ENCODE peak calls at places on chromosomes 12 and 14, in nine cellular contexts. One of them, this sample, is unnamed.
A peak's percentile ranks its signal among the peaks of the same experiment; 100 is the strongest.

GRCh38 chr14:97179573-97179972 is 382.4 kb downstream of the VRK1 start:
- DNase-seq in stomach: no peak
- DNase-seq in progenitor cell of endocrine pancreas: no peak
- DNase-seq in mesothelial cell of epicardium: no peak
- DNase-seq in left ventricle myocardium inferior: no peak
- DNase-seq in fibroblast of lung: no peak
- DNase-seq in CD4-positive, alpha-beta T cell: no peak
- DNase-seq in endothelial cell: no peak
- DNase-seq in Peyer's patch: no peak
- DNase-seq in this sample: no peak

GRCh38 chr12:40058721-40059190 is 47.1 kb downstream of the SLC2A13 start:
- DNase-seq in Peyer's patch: no peak
- DNase-seq in left ventricle myocardium inferior: no peak
- DNase-seq in endothelial cell: no peak
- DNase-seq in mesothelial cell of epicardium: no peak
- DNase-seq in CD4-positive, alpha-beta T cell: no peak
- DNase-seq in stomach: no peak
- DNase-seq in fibroblast of lung: no peak
- DNase-seq in progenitor cell of endocrine pancreas: no peak
- DNase-seq in this sample: no peak

GRCh38 chr14:82854851-82855250 is 1321.2 kb upstream of the SEL1L start:
- DNase-seq in stomach: no peak
- DNase-seq in left ventricle myocardium inferior: no peak
- DNase-seq in endothelial cell: no peak
- DNase-seq in Peyer's patch: no peak
- DNase-seq in mesothelial cell of epicardium: no peak
- DNase-seq in fibroblast of lung: no peak
- DNase-seq in progenitor cell of endocrine pancreas: no peak
- DNase-seq in CD4-positive, alpha-beta T cell: no peak
- DNase-seq in this sample: no peak

GRCh38 chr14:68217891-68218290 is 398.3 kb downstream of the RAD51B start:
- DNase-seq in left ventricle myocardium inferior: no peak
- DNase-seq in stomach: no peak
- DNase-seq in CD4-positive, alpha-beta T cell: no peak
- DNase-seq in mesothelial cell of epicardium: no peak
- DNase-seq in Peyer's patch: no peak
- DNase-seq in fibroblast of lung: no peak
- DNase-seq in endothelial cell: no peak
- DNase-seq in progenitor cell of endocrine pancreas: no peak
- DNase-seq in this sample: no peak

GRCh38 chr14:20477211-20477876 is 8.1 kb downstream of the PNP start:
- DNase-seq in stomach: peak; percentile 73
- DNase-seq in progenitor cell of endocrine pancreas: no peak
- DNase-seq in endothelial cell: no peak
- DNase-seq in fibroblast of lung: peak; percentile 14
- DNase-seq in left ventricle myocardium inferior: peak; percentile 46
- DNase-seq in CD4-positive, alpha-beta T cell: peak; percentile 34
- DNase-seq in mesothelial cell of epicardium: no peak
- DNase-seq in Peyer's patch: no peak
- DNase-seq in this sample: no peak

GRCh38 chr14:80996049-80996901 is 40.9 kb downstream of the TSHR start:
- DNase-seq in stomach: no peak
- DNase-seq in progenitor cell of endocrine pancreas: no peak
- DNase-seq in CD4-positive, alpha-beta T cell: peak; percentile 22
- DNase-seq in mesothelial cell of epicardium: no peak
- DNase-seq in left ventricle myocardium inferior: no peak
- DNase-seq in Peyer's patch: no peak
- DNase-seq in fibroblast of lung: peak; percentile 89
- DNase-seq in endothelial cell: peak; percentile 16
- DNase-seq in this sample: peak; percentile 31

GRCh38 chr12:75641031-75641780 is 129.8 kb upstream of the KRR1 start:
- DNase-seq in mesothelial cell of epicardium: no peak
- DNase-seq in progenitor cell of endocrine pancreas: no peak
- DNase-seq in endothelial cell: no peak
- DNase-seq in CD4-positive, alpha-beta T cell: no peak
- DNase-seq in stomach: no peak
- DNase-seq in Peyer's patch: no peak
- DNase-seq in fibroblast of lung: peak; percentile 50
- DNase-seq in left ventricle myocardium inferior: no peak
- DNase-seq in this sample: peak; percentile 83

GRCh38 chr12:108346727-108347710 is 7.9 kb upstream of the CMKLR1 start:
- DNase-seq in CD4-positive, alpha-beta T cell: no peak
- DNase-seq in fibroblast of lung: no peak
- DNase-seq in stomach: no peak
- DNase-seq in endothelial cell: no peak
- DNase-seq in progenitor cell of endocrine pancreas: no peak
- DNase-seq in left ventricle myocardium inferior: no peak
- DNase-seq in mesothelial cell of epicardium: no peak
- DNase-seq in Peyer's patch: no peak
- DNase-seq in this sample: no peak

GRCh38 chr12:110616471-110617115 is 2.7 kb downstream of the TCTN1 start:
- DNase-seq in endothelial cell: no peak
- DNase-seq in left ventricle myocardium inferior: no peak
- DNase-seq in progenitor cell of endocrine pancreas: no peak
- DNase-seq in mesothelial cell of epicardium: no peak
- DNase-seq in stomach: no peak
- DNase-seq in fibroblast of lung: no peak
- DNase-seq in CD4-positive, alpha-beta T cell: no peak
- DNase-seq in Peyer's patch: no peak
- DNase-seq in this sample: no peak

GRCh38 chr12:110615171-110615570 is 1.2 kb downstream of the TCTN1 start:
- DNase-seq in progenitor cell of endocrine pancreas: no peak
- DNase-seq in Peyer's patch: no peak
- DNase-seq in fibroblast of lung: no peak
- DNase-seq in mesothelial cell of epicardium: no peak
- DNase-seq in stomach: no peak
- DNase-seq in endothelial cell: no peak
- DNase-seq in left ventricle myocardium inferior: no peak
- DNase-seq in CD4-positive, alpha-beta T cell: no peak
- DNase-seq in this sample: no peak

GRCh38 chr12:110619534-110619953 is 5.6 kb downstream of the TCTN1 start:
- DNase-seq in progenitor cell of endocrine pancreas: no peak
- DNase-seq in stomach: no peak
- DNase-seq in endothelial cell: no peak
- DNase-seq in mesothelial cell of epicardium: no peak
- DNase-seq in left ventricle myocardium inferior: no peak
- DNase-seq in CD4-positive, alpha-beta T cell: no peak
- DNase-seq in fibroblast of lung: no peak
- DNase-seq in Peyer's patch: no peak
- DNase-seq in this sample: no peak

DNA sequence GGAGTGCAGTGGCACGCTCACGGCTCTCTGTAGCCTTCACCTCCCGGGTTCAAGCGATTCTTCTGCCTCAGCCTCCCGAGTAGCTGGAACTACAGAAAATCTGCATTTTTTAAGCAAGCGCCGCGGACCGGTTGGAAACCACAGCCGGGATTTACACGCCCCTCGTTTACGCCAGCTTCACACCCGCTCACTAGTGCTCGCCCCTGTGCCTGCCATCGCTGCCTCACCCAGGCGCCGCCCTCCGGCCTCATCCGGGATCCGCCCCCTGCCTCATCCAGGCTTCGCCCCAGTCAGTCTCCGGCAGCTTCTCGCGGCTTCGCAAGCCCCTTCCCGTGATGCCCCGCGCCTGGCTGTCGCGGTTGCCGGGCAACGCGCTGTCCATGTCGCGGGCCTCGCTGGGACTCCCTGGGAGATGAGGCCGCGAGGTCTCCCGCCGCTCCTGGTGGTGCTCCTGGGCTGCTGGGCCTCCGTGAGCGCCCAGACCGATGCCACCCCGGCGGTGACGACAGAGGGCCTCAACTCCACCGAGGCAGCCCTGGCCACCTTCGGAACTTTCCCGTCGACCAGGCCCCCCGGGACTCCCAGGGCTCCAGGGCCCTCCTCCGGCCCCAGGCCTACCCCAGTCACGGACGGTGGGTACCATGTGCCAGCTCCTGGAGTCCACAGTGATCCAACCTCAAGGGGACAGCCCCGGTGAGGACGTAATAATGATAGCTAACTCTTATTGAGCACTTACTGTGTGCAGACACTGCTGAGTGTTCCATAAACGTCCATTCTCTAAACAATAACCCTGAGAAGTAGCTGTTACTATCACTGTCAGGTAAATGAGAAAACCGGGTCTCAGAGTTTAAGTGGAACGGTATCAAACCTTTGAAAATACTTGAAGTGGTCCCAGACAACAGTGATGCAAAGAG is at the start of gene TCTN1:
- DNase-seq in endothelial cell: peak; percentile 96
- DNase-seq in Peyer's patch: peak; percentile 96
- DNase-seq in CD4-positive, alpha-beta T cell: peak; percentile 94
- DNase-seq in fibroblast of lung: peak; percentile 93
- DNase-seq in left ventricle myocardium inferior: peak; percentile 97
- DNase-seq in mesothelial cell of epicardium: peak; percentile 95
- DNase-seq in progenitor cell of endocrine pancreas: peak; percentile 95
- DNase-seq in stomach: peak; percentile 95
- DNase-seq in this sample: peak; percentile 99
- TF ChIP-seq CTCF in endothelial cell: no peak
- TF ChIP-seq CTCF in Peyer's patch: peak; percentile 13
- TF ChIP-seq CTCF in CD4-positive, alpha-beta T cell: no peak
- TF ChIP-seq CTCF in fibroblast of lung: no peak
- TF ChIP-seq CTCF in left ventricle myocardium inferior: peak; percentile 22
- TF ChIP-seq CTCF in mesothelial cell of epicardium: no peak
- TF ChIP-seq CTCF in progenitor cell of endocrine pancreas: no peak
- TF ChIP-seq CTCF in stomach: no peak
- TF ChIP-seq CTCF in this sample: no peak

GRCh38 chr14:39765676-39766075 is 333.4 kb upstream of the FBXO33 start:
- DNase-seq in left ventricle myocardium inferior: no peak
- DNase-seq in CD4-positive, alpha-beta T cell: no peak
- DNase-seq in endothelial cell: no peak
- DNase-seq in Peyer's patch: no peak
- DNase-seq in fibroblast of lung: no peak
- DNase-seq in progenitor cell of endocrine pancreas: no peak
- DNase-seq in mesothelial cell of epicardium: no peak
- DNase-seq in stomach: no peak
- DNase-seq in this sample: no peak

GRCh38 chr14:39762576-39763401 is 330.6 kb upstream of the FBXO33 start:
- DNase-seq in progenitor cell of endocrine pancreas: no peak
- DNase-seq in left ventricle myocardium inferior: no peak
- DNase-seq in CD4-positive, alpha-beta T cell: no peak
- DNase-seq in mesothelial cell of epicardium: no peak
- DNase-seq in fibroblast of lung: no peak
- DNase-seq in Peyer's patch: no peak
- DNase-seq in stomach: no peak
- DNase-seq in endothelial cell: no peak
- DNase-seq in this sample: no peak

GRCh38 chr14:39763402-39763890 is 331.2 kb upstream of the FBXO33 start:
- DNase-seq in mesothelial cell of epicardium: no peak
- DNase-seq in Peyer's patch: no peak
- DNase-seq in progenitor cell of endocrine pancreas: no peak
- DNase-seq in left ventricle myocardium inferior: no peak
- DNase-seq in endothelial cell: no peak
- DNase-seq in CD4-positive, alpha-beta T cell: no peak
- DNase-seq in stomach: no peak
- DNase-seq in fibroblast of lung: no peak
- DNase-seq in this sample: no peak

GRCh38 chr14:39768579-39768978 is 336.3 kb upstream of the FBXO33 start:
- DNase-seq in progenitor cell of endocrine pancreas: no peak
- DNase-seq in endothelial cell: no peak
- DNase-seq in mesothelial cell of epicardium: no peak
- DNase-seq in stomach: no peak
- DNase-seq in fibroblast of lung: no peak
- DNase-seq in Peyer's patch: no peak
- DNase-seq in CD4-positive, alpha-beta T cell: no peak
- DNase-seq in left ventricle myocardium inferior: no peak
- DNase-seq in this sample: no peak

DNA sequence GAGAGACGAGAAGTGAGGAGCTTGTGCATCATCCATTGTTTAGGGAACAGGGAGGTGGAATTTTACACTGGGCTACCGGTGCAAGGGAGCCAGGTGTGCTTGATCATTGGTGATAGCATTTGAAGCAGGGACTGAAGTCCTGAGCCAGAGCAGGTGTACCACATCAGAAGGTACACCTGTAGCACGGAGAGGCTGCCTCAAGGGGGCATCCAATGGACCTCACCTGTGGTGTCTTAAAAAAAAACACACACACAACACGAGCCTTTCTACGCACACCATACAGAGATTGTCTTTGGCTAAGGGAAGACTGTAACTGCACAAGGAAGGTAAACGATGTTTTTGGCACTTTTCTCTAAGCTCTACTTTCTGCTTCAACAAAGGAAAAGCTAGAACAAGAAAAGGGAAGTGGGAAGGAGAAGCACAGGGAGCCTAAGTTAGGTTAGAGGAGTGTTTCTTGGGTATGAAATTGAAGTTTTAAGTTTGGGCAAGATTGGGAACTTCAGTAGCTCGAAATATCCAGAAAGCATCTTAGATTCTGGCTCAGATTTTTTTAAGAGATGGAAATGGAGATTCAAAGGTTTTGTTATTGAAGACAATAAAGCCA is 334.3 kb upstream of the FBXO33 start:
- DNase-seq in progenitor cell of endocrine pancreas: no peak
- DNase-seq in Peyer's patch: no peak
- DNase-seq in fibroblast of lung: no peak
- DNase-seq in endothelial cell: no peak
- DNase-seq in left ventricle myocardium inferior: no peak
- DNase-seq in CD4-positive, alpha-beta T cell: no peak
- DNase-seq in stomach: no peak
- DNase-seq in mesothelial cell of epicardium: no peak
- DNase-seq in this sample: no peak
- TF ChIP-seq CTCF in progenitor cell of endocrine pancreas: no peak
- TF ChIP-seq CTCF in Peyer's patch: no peak
- TF ChIP-seq CTCF in fibroblast of lung: no peak
- TF ChIP-seq CTCF in endothelial cell: no peak
- TF ChIP-seq CTCF in left ventricle myocardium inferior: no peak
- TF ChIP-seq CTCF in CD4-positive, alpha-beta T cell: no peak
- TF ChIP-seq CTCF in stomach: no peak
- TF ChIP-seq CTCF in mesothelial cell of epicardium: no peak
- TF ChIP-seq CTCF in this sample: no peak

GRCh38 chr14:104940526-104941150 is 16.0 kb downstream of the PLD4 start:
- DNase-seq in CD4-positive, alpha-beta T cell: no peak
- DNase-seq in stomach: no peak
- DNase-seq in left ventricle myocardium inferior: no peak
- DNase-seq in progenitor cell of endocrine pancreas: no peak
- DNase-seq in Peyer's patch: no peak
- DNase-seq in fibroblast of lung: no peak
- DNase-seq in mesothelial cell of epicardium: no peak
- DNase-seq in endothelial cell: no peak
- DNase-seq in this sample: no peak
- TF ChIP-seq CTCF in CD4-positive, alpha-beta T cell: no peak
- TF ChIP-seq CTCF in stomach: no peak
- TF ChIP-seq CTCF in left ventricle myocardium inferior: no peak
- TF ChIP-seq CTCF in progenitor cell of endocrine pancreas: peak; percentile 40
- TF ChIP-seq CTCF in Peyer's patch: no peak
- TF ChIP-seq CTCF in fibroblast of lung: peak; percentile 9
- TF ChIP-seq CTCF in mesothelial cell of epicardium: no peak
- TF ChIP-seq CTCF in endothelial cell: no peak
- TF ChIP-seq CTCF in this sample: no peak

GRCh38 chr12:5260591-5261086 is 171.3 kb upstream of the NTF3 start:
- DNase-seq in left ventricle myocardium inferior: no peak
- DNase-seq in CD4-positive, alpha-beta T cell: no peak
- DNase-seq in Peyer's patch: no peak
- DNase-seq in endothelial cell: no peak
- DNase-seq in stomach: no peak
- DNase-seq in progenitor cell of endocrine pancreas: no peak
- DNase-seq in fibroblast of lung: no peak
- DNase-seq in mesothelial cell of epicardium: no peak
- DNase-seq in this sample: no peak

GRCh38 chr12:5258966-5259365 is 172.9 kb upstream of the NTF3 start:
- DNase-seq in Peyer's patch: no peak
- DNase-seq in fibroblast of lung: no peak
- DNase-seq in left ventricle myocardium inferior: no peak
- DNase-seq in mesothelial cell of epicardium: no peak
- DNase-seq in progenitor cell of endocrine pancreas: no peak
- DNase-seq in stomach: no peak
- DNase-seq in CD4-positive, alpha-beta T cell: no peak
- DNase-seq in endothelial cell: no peak
- DNase-seq in this sample: no peak

GRCh38 chr12:5259523-5259922 is 172.4 kb upstream of the NTF3 start:
- DNase-seq in fibroblast of lung: no peak
- DNase-seq in CD4-positive, alpha-beta T cell: no peak
- DNase-seq in endothelial cell: no peak
- DNase-seq in Peyer's patch: no peak
- DNase-seq in progenitor cell of endocrine pancreas: no peak
- DNase-seq in stomach: no peak
- DNase-seq in mesothelial cell of epicardium: no peak
- DNase-seq in left ventricle myocardium inferior: no peak
- DNase-seq in this sample: no peak

GRCh38 chr12:5258498-5258897 is 173.4 kb upstream of the NTF3 start:
- DNase-seq in mesothelial cell of epicardium: no peak
- DNase-seq in Peyer's patch: no peak
- DNase-seq in fibroblast of lung: peak; percentile 70
- DNase-seq in progenitor cell of endocrine pancreas: no peak
- DNase-seq in left ventricle myocardium inferior: no peak
- DNase-seq in stomach: no peak
- DNase-seq in CD4-positive, alpha-beta T cell: no peak
- DNase-seq in endothelial cell: no peak
- DNase-seq in this sample: no peak

DNA sequence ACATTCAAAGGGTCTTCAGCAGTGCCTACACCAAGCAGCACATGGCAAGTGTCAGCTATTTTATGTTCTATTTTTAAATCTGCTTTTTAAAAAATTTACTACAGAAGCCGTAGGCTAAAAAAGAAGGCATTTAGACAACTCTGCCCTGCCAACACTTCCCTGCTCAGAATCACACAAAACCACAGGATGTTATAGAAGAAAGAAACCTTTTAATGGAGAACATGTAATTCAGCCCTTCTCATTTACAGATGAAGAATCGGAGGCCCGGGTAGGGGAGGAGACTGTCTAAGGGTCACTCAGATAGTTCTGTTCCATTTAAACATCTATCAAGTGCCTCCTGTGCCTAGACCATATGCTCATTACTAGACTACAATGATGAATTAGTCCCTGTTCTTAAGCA is 171.8 kb upstream of the NTF3 start:
- DNase-seq in endothelial cell: no peak
- DNase-seq in Peyer's patch: no peak
- DNase-seq in mesothelial cell of epicardium: no peak
- DNase-seq in stomach: no peak
- DNase-seq in left ventricle myocardium inferior: no peak
- DNase-seq in CD4-positive, alpha-beta T cell: no peak
- DNase-seq in progenitor cell of endocrine pancreas: no peak
- DNase-seq in fibroblast of lung: no peak
- DNase-seq in this sample: no peak
- TF ChIP-seq CTCF in endothelial cell: no peak
- TF ChIP-seq CTCF in Peyer's patch: no peak
- TF ChIP-seq CTCF in mesothelial cell of epicardium: no peak
- TF ChIP-seq CTCF in stomach: no peak
- TF ChIP-seq CTCF in left ventricle myocardium inferior: no peak
- TF ChIP-seq CTCF in CD4-positive, alpha-beta T cell: no peak
- TF ChIP-seq CTCF in progenitor cell of endocrine pancreas: no peak
- TF ChIP-seq CTCF in fibroblast of lung: no peak
- TF ChIP-seq CTCF in this sample: no peak